ENCODE peak calls at places on chromosomes 2 and 18, in six cellular contexts. W is iPS DF 6.9; S is adipocyte; E is effector memory CD4-positive, alpha-beta T cell; C is left ventricle myocardium inferior; F is CD8-positive, alpha-beta memory T cell. R is an unnamed sample. For H3K4me1 and H3K9me3, the result is how much of the 10 kb centered on the place peaks cover.

GRCh38 chr2:32760628-32761027 is 132.8 kb downstream of the TTC27 start:
- DNase-seq in W (no peak), S (no peak), E (no peak), C (no peak), F (no peak), R (no peak)

GRCh38 chr18:76487782-76488181 is 7.3 kb downstream of the ZNF516 start:
- DNase-seq in W (no peak), S (no peak), E (no peak), C (no peak), F (no peak), R (no peak)

GRCh38 chr2:236988216-236988615 is 97.5 kb upstream of the COPS8 start:
- DNase-seq in W (no peak), S (no peak), E (no peak), C (no peak), F (no peak), R (no peak)

GRCh38 chr2:47568164-47568861 is 165.4 kb downstream of the MSH2 start:
- DNase-seq in W (no peak), S (no peak), E (no peak), C (no peak), F (no peak), R (no peak)

GRCh38 chr18:26862084-26862483 is 3.4 kb downstream of the AQP4 start:
- DNase-seq in W (no peak), S (no peak), E (no peak), C (no peak), F (no peak), R (no peak)

GRCh38 chr2:150062416-150062815 is 425.1 kb downstream of the RND3 start:
- DNase-seq in W (no peak), S (peak), E (no peak), C (no peak), F (no peak), R (no peak)

GRCh38 chr2:241110607-241111442 is 8.7 kb upstream of the MTERF4 start:
- DNase-seq in W (no peak), S (no peak), E (no peak), C (no peak), F (no peak), R (no peak)

GRCh38 chr2:232236200-232236599 is 142.4 kb upstream of the ALPP start:
- DNase-seq in W (no peak), S (no peak), E (no peak), C (no peak), F (no peak), R (no peak)

GRCh38 chr2:102112692-102113665 is 29.6 kb upstream of the IL1R1 start:
- DNase-seq in W (no peak), S (peak), E (no peak), C (no peak), F (no peak), R (no peak)

GRCh38 chr2:134365356-134365755 is 111.5 kb downstream of the MGAT5 start:
- DNase-seq in W (no peak), S (no peak), E (no peak), C (no peak), F (no peak), R (no peak)

GRCh38 chr2:5111581-5111980 is 580.6 kb upstream of the SOX11 start:
- DNase-seq in W (no peak), S (no peak), E (no peak), C (no peak), F (no peak), R (no peak)

GRCh38 chr2:236117861-236118269 is 50.3 kb downstream of the GBX2 start:
- DNase-seq in W (no peak), S (no peak), E (no peak), C (no peak), F (no peak), R (no peak)

GRCh38 chr2:166154685-166155091 is 26.9 kb upstream of the SCN1A start:
- DNase-seq in W (no peak), S (no peak), E (no peak), C (no peak), F (no peak), R (no peak)

GRCh38 chr2:231786177-231786916 is at the start of gene COPS7B:
- DNase-seq in W (peak), S (peak), E (peak), C (peak), F (peak), R (peak)

GRCh38 chr2:209772316-209772715 is 684 bp downstream of the UNC80 start:
- DNase-seq in W (no peak), S (no peak), E (no peak), C (no peak), F (no peak), R (no peak)

GRCh38 chr2:189000221-189000620 is 26.0 kb downstream of the COL3A1 start:
- DNase-seq in W (no peak), S (no peak), E (no peak), C (no peak), F (no peak), R (no peak)

GRCh38 chr2:39451954-39452353 is 14.9 kb upstream of the MAP4K3 start:
- DNase-seq in W (no peak), S (no peak), E (no peak), C (no peak), F (no peak), R (no peak)

GRCh38 chr18:9095297-9096012 is 7.0 kb upstream of the NDUFV2 start:
- DNase-seq in W (no peak), S (no peak), E (peak), C (no peak), F (peak), R (no peak)

GRCh38 chr2:83342860-83343329 is 1116.2 kb downstream of the SUCLG1 start:
- DNase-seq in W (no peak), S (no peak), E (no peak), C (no peak), F (peak), R (no peak)

GRCh38 chr2:168293766-168294165 is 46.4 kb upstream of the STK39 start:
- DNase-seq in W (no peak), S (no peak), E (no peak), C (no peak), F (no peak), R (no peak)

GRCh38 chr2:166314022-166314759 is 61.6 kb downstream of the SCN9A start:
- DNase-seq in W (no peak), S (peak), E (no peak), C (no peak), F (no peak), R (no peak)

GRCh38 chr2:107529146-107529545 is 297.5 kb upstream of the RGPD4 start:
- DNase-seq in W (no peak), S (no peak), E (no peak), C (peak), F (no peak), R (peak)

GRCh38 chr2:230687498-230687897 is 25.1 kb upstream of the CAB39 start:
- DNase-seq in W (no peak), S (peak), E (no peak), C (no peak), F (no peak), R (no peak)

GRCh38 chr2:218282173-218282991 is 9.9 kb downstream of the TMBIM1 start:
- DNase-seq in W (no peak), S (no peak), E (no peak), C (no peak), F (no peak), R (peak)

GRCh38 chr2:237026981-237027711 is 58.5 kb upstream of the COPS8 start:
- DNase-seq in W (no peak), S (peak), E (peak), C (peak), F (peak), R (peak)

GRCh38 chr18:13520306-13520705 is 206.1 kb downstream of the FAM210A start:
- DNase-seq in W (no peak), S (no peak), E (no peak), C (peak), F (no peak), R (peak)

GRCh38 chr2:56168163-56168562 is 15.6 kb upstream of the CCDC85A start:
- DNase-seq in W (no peak), S (peak), E (no peak), C (no peak), F (no peak), R (no peak)

GRCh38 chr18:78563110-78563509 is 416.5 kb upstream of the SALL3 start:
- DNase-seq in W (no peak), S (no peak), E (no peak), C (no peak), F (no peak), R (no peak)

GRCh38 chr2:199136681-199137080 is 321.1 kb downstream of the SATB2 start:
- DNase-seq in W (no peak), S (peak), E (no peak), C (no peak), F (no peak), R (no peak)

GRCh38 chr18:12843420-12844346 is 40.4 kb downstream of the PTPN2 start:
- DNase-seq in W (no peak), S (no peak), E (no peak), C (no peak), F (no peak), R (no peak)

GRCh38 chr18:76447268-76447890 is 47.7 kb downstream of the ZNF516 start:
- DNase-seq in W (no peak), S (no peak), E (no peak), C (no peak), F (no peak), R (no peak)

GRCh38 chr2:238278626-238279323 is 9.6 kb downstream of the PER2 start:
- DNase-seq in W (no peak), S (no peak), E (no peak), C (no peak), F (no peak), R (peak)

GRCh38 chr2:45128580-45128997 is 119.3 kb upstream of the SIX2 start:
- DNase-seq in W (no peak), S (peak), E (no peak), C (peak), F (no peak), R (peak)

GRCh38 chr2:234818937-234819336 is 132.9 kb upstream of the SH3BP4 start:
- DNase-seq in W (no peak), S (no peak), E (no peak), C (no peak), F (no peak), R (no peak)

GRCh38 chr18:12253517-12254136 is 534 bp upstream of the CIDEA start:
- DNase-seq in W (no peak), S (no peak), E (no peak), C (peak), F (no peak), R (peak)

GRCh38 chr2:38508311-38509039 is 94.3 kb downstream of the HNRNPLL start:
- DNase-seq in W (peak), S (peak), E (peak), C (peak), F (peak), R (peak)

GRCh38 chr2:24762518-24762917 is 30.7 kb downstream of the PTRHD1 start:
- DNase-seq in W (no peak), S (no peak), E (no peak), C (no peak), F (no peak), R (no peak)

GRCh38 chr2:18378020-18378653 is 182.3 kb downstream of the RDH14 start:
- DNase-seq in W (peak), S (peak), E (no peak), C (no peak), F (peak), R (no peak)

GRCh38 chr18:11861583-11862288 is 10.5 kb downstream of the CHMP1B start:
- DNase-seq in W (no peak), S (no peak), E (no peak), C (no peak), F (no peak), R (no peak)

GRCh38 chr18:14974576-14974975 is 226.6 kb downstream of the ANKRD30B start:
- DNase-seq in W (no peak), S (no peak), E (no peak), C (no peak), F (no peak), R (no peak)
- H3K4me3 ChIP-seq in W (no peak), S (no peak), E (no peak), C (no peak), F (no peak), R (no peak)

GRCh38 chr18:48544116-48544515 is 5.3 kb downstream of the CTIF start:
- DNase-seq in W (no peak), S (no peak), E (no peak), C (no peak), F (no peak), R (no peak)

GRCh38 chr18:48547456-48548403 is 8.9 kb downstream of the CTIF start:
- DNase-seq in W (no peak), S (peak), E (no peak), C (peak), F (no peak), R (no peak)

GRCh38 chr18:48546411-48546810 is 7.6 kb downstream of the CTIF start:
- DNase-seq in W (no peak), S (peak), E (no peak), C (no peak), F (no peak), R (no peak)

GRCh38 chr18:48544661-48545415 is 6.0 kb downstream of the CTIF start:
- DNase-seq in W (no peak), S (no peak), E (no peak), C (no peak), F (no peak), R (no peak)

GRCh38 chr18:48545690-48546365 is 7.0 kb downstream of the CTIF start:
- DNase-seq in W (no peak), S (peak), E (no peak), C (peak), F (no peak), R (peak)
- H3K4me1 ChIP-seq in W (under half), S (half or more), E (under half), C (half or more), F (under half), R (under half)

GRCh38 chr2:50484371-50484770 is 547.6 kb downstream of the NRXN1 start:
- DNase-seq in W (no peak), S (no peak), E (no peak), C (no peak), F (no peak), R (no peak)
- H3K9me3 ChIP-seq in W (under half), S (under half), E (under half), C (under half), F (under half), R (under half)

GRCh38 chr18:41905786-41906527 is 49.1 kb upstream of the PIK3C3 start:
- DNase-seq in W (no peak), S (no peak), E (no peak), C (no peak), F (no peak), R (no peak)

GRCh38 chr18:41906528-41907256 is 48.3 kb upstream of the PIK3C3 start:
- DNase-seq in W (peak), S (peak), E (peak), C (no peak), F (peak), R (no peak)
- H3K4me3 ChIP-seq in W (no peak), S (peak), E (no peak), C (peak), F (no peak), R (peak)

GRCh38 chr2:64359176-64359891 is 94.6 kb upstream of the LGALSL start:
- DNase-seq in W (no peak), S (no peak), E (no peak), C (no peak), F (no peak), R (no peak)
- H3K4me1 ChIP-seq in W (under half), S (under half), E (under half), C (under half), F (under half), R (under half)

GRCh38 chr2:186477782-186478181 is 8.3 kb upstream of the ZC3H15 start:
- DNase-seq in W (no peak), S (no peak), E (no peak), C (no peak), F (no peak), R (no peak)

DNA sequence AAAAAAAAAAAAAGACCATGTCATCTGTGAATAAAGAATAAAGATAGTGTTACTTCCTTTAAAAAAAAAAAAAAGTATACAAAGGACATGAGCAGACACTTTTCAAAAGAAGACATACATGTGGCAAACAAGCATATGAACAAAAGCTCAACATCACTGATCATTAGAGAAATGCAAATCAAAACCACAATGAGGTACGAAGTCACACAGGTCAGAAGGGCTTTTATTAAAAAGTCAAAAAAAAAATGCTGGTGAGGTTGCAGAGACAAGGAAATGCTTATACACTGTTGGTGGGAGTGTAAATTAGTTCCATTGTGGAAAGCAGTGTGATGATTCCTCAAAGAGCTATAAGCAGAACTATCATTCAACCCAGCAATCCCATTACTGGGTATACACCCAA is 11.9 kb upstream of the ZC3H15 start:
- DNase-seq in W (no peak), S (no peak), E (no peak), C (no peak), F (no peak), R (no peak)
- H3K9me3 ChIP-seq in W (under half), S (under half), E (under half), C (under half), F (under half), R (under half)

GRCh38 chr2:777546-777945 is 100.3 kb upstream of the TMEM18 start:
- DNase-seq in W (no peak), S (no peak), E (no peak), C (no peak), F (no peak), R (no peak)
- H3K4me3 ChIP-seq in W (no peak), S (no peak), E (no peak), C (no peak), F (no peak), R (no peak)

GRCh38 chr2:127776122-127776780 is 34.7 kb downstream of the WDR33 start:
- DNase-seq in W (no peak), S (peak), E (no peak), C (no peak), F (no peak), R (no peak)
- H3K4me1 ChIP-seq in W (under half), S (under half), E (under half), C (under half), F (under half), R (under half)